ENCODE peak calls at places on chromosomes 7 and 10, in six cellular contexts. K, I, L, G, D and A are unnamed samples.

GRCh38 chr7:92133133-92133736 is 1.0 kb downstream of the CYP51A1 start:
- DNase-seq in K (no peak), I (peak; percentile 40), L (no peak), G (no peak), D (no peak), A (no peak)

GRCh38 chr7:76225379-76225778 is 23.7 kb downstream of the SRRM3 start:
- DNase-seq in K (no peak), I (peak; percentile 69), L (no peak), G (no peak), D (peak; percentile 11), A (no peak)

GRCh38 chr10:74071151-74071550 is 73.2 kb downstream of the VCL start:
- DNase-seq in K (no peak), I (no peak), L (no peak), G (no peak), D (no peak), A (no peak)

GRCh38 chr10:110408203-110408871 is 89.4 kb upstream of the DUSP5 start:
- DNase-seq in K (no peak), I (no peak), L (no peak), G (no peak), D (no peak), A (no peak)

GRCh38 chr10:96687317-96688012 is 32.8 kb downstream of the PIK3AP1 start:
- DNase-seq in K (no peak), I (no peak), L (no peak), G (no peak), D (no peak), A (no peak)

GRCh38 chr7:55155351-55156117 is 136.7 kb downstream of the EGFR start:
- DNase-seq in K (no peak), I (peak; percentile 49), L (no peak), G (no peak), D (no peak), A (no peak)

GRCh38 chr7:6680146-6680545 is 26.6 kb downstream of the ZNF12 start:
- DNase-seq in K (no peak), I (no peak), L (no peak), G (no peak), D (no peak), A (no peak)

GRCh38 chr10:11397077-11397476 is 214.4 kb downstream of the USP6NL start:
- DNase-seq in K (peak; percentile 21), I (no peak), L (no peak), G (no peak), D (no peak), A (no peak)

GRCh38 chr10:118793545-118793944 is 38.8 kb upstream of the CACUL1 start:
- DNase-seq in K (no peak), I (no peak), L (no peak), G (no peak), D (no peak), A (peak; percentile 79)

GRCh38 chr7:74182453-74183090 is 8.4 kb downstream of the EIF4H start:
- DNase-seq in K (no peak), I (no peak), L (no peak), G (no peak), D (no peak), A (no peak)
- H3K4me1 ChIP-seq in K (peaks cover 33% of the 10 kb centered on the region), I (peaks cover 23% of the 10 kb centered on the region), L (peaks cover 33% of the 10 kb centered on the region), G (peaks cover 6% of the 10 kb centered on the region), D (peaks cover 86% of the 10 kb centered on the region), A (peaks cover 92% of the 10 kb centered on the region)

GRCh38 chr7:158141221-158141582 is 446.4 kb downstream of the PTPRN2 start:
- DNase-seq in K (no peak), I (no peak), L (no peak), G (no peak), D (no peak), A (no peak)
- H3K9me3 ChIP-seq in K (no peaks in the 10 kb centered on the region), I (no peaks in the 10 kb centered on the region), L (peaks cover 3% of the 10 kb centered on the region), G (peaks cover 4% of the 10 kb centered on the region), D (peaks cover 12% of the 10 kb centered on the region), A (no peaks in the 10 kb centered on the region)

DNA sequence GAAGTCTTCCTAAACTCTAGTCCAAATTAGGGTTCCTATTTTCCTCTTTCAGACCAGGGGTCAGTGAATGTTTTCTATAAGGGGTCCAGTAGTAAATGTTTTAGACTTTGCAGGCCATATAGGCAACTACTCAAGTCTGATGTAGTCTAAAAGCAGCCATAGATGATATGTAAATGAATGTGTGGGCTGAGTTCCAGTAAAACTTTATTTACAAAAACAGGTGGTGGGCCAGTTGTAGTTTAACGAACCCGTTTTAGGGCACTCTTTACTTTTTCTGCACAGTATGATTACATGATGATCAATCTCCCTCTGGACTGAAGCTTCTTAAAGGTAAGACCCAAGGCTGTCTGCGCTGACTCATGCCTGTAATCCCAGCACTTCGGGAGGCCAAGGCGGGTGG is 243.6 kb downstream of the CAMK1D start:
- DNase-seq in K (no peak), I (no peak), L (no peak), G (no peak), D (no peak), A (no peak)
- H3K4me1 ChIP-seq in K (no peaks in the 10 kb centered on the region), I (peaks cover 8% of the 10 kb centered on the region), L (peaks cover 18% of the 10 kb centered on the region), G (no peaks in the 10 kb centered on the region), D (peaks cover 21% of the 10 kb centered on the region), A (no peaks in the 10 kb centered on the region)

GRCh38 chr10:1400129-1400865 is 337.0 kb downstream of the ADARB2 start:
- DNase-seq in K (peak; percentile 23), I (no peak), L (no peak), G (no peak), D (no peak), A (no peak)
- H3K9me3 ChIP-seq in K (no peaks in the 10 kb centered on the region), I (no peaks in the 10 kb centered on the region), L (no peaks in the 10 kb centered on the region), G (no peaks in the 10 kb centered on the region), D (no peaks in the 10 kb centered on the region), A (no peaks in the 10 kb centered on the region)